ENCODE peak calls at places on chromosome 19, in seven cellular contexts. One of them, this sample, is unnamed.

GRCh38 chr19:7415163-7415856 is 66.6 kb downstream of the ARHGEF18 start:
- DNase-seq in amniotic stem cell: no peak
- DNase-seq in stimulated activated CD8-positive, alpha-beta memory T cell treated with anti-CD3 and anti-CD28 coated beads, Interleukin-15, amount 100 ng/mL, for 4 hours: no peak
- DNase-seq in cerebellar cortex: no peak
- DNase-seq in stimulated activated CD4-positive, alpha-beta T cell treated with anti-CD3 and anti-CD28 coated beads, Interleukin-12 subunit alpha, Interleukin-12 subunit beta, amount 100 ng/mL, for 24 hours: no peak
- DNase-seq in AG04450: peak; percentile 69
- DNase-seq in activated gamma-delta T cell treated with Interleukin-2 at 50 U/mL for 16 hours: no peak
- DNase-seq in this sample: no peak

GRCh38 chr19:46849610-46850009 is 1.0 kb downstream of the AP2S1 start:
- DNase-seq in amniotic stem cell: no peak
- DNase-seq in stimulated activated CD8-positive, alpha-beta memory T cell treated with anti-CD3 and anti-CD28 coated beads, Interleukin-15, amount 100 ng/mL, for 4 hours: no peak
- DNase-seq in cerebellar cortex: no peak
- DNase-seq in stimulated activated CD4-positive, alpha-beta T cell treated with anti-CD3 and anti-CD28 coated beads, Interleukin-12 subunit alpha, Interleukin-12 subunit beta, amount 100 ng/mL, for 24 hours: no peak
- DNase-seq in AG04450: no peak
- DNase-seq in activated gamma-delta T cell treated with Interleukin-2 at 50 U/mL for 16 hours: no peak
- DNase-seq in this sample: no peak

GRCh38 chr19:7904074-7905020 is 670 bp downstream of the MAP2K7 start:
- DNase-seq in amniotic stem cell: no peak
- DNase-seq in stimulated activated CD8-positive, alpha-beta memory T cell treated with anti-CD3 and anti-CD28 coated beads, Interleukin-15, amount 100 ng/mL, for 4 hours: peak; percentile 39
- DNase-seq in cerebellar cortex: no peak
- DNase-seq in stimulated activated CD4-positive, alpha-beta T cell treated with anti-CD3 and anti-CD28 coated beads, Interleukin-12 subunit alpha, Interleukin-12 subunit beta, amount 100 ng/mL, for 24 hours: peak; percentile 40
- DNase-seq in AG04450: no peak
- DNase-seq in activated gamma-delta T cell treated with Interleukin-2 at 50 U/mL for 16 hours: peak; percentile 69
- DNase-seq in this sample: no peak

GRCh38 chr19:46963093-46963734 is 56.4 kb upstream of the NPAS1 start:
- DNase-seq in amniotic stem cell: peak; percentile 83
- DNase-seq in stimulated activated CD8-positive, alpha-beta memory T cell treated with anti-CD3 and anti-CD28 coated beads, Interleukin-15, amount 100 ng/mL, for 4 hours: no peak
- DNase-seq in cerebellar cortex: no peak
- DNase-seq in stimulated activated CD4-positive, alpha-beta T cell treated with anti-CD3 and anti-CD28 coated beads, Interleukin-12 subunit alpha, Interleukin-12 subunit beta, amount 100 ng/mL, for 24 hours: no peak
- DNase-seq in AG04450: peak; percentile 66
- DNase-seq in activated gamma-delta T cell treated with Interleukin-2 at 50 U/mL for 16 hours: no peak
- DNase-seq in this sample: peak; percentile 96

GRCh38 chr19:8206147-8207087 is 2.8 kb upstream of the CERS4 start:
- DNase-seq in amniotic stem cell: no peak
- DNase-seq in stimulated activated CD8-positive, alpha-beta memory T cell treated with anti-CD3 and anti-CD28 coated beads, Interleukin-15, amount 100 ng/mL, for 4 hours: no peak
- DNase-seq in cerebellar cortex: no peak
- DNase-seq in stimulated activated CD4-positive, alpha-beta T cell treated with anti-CD3 and anti-CD28 coated beads, Interleukin-12 subunit alpha, Interleukin-12 subunit beta, amount 100 ng/mL, for 24 hours: no peak
- DNase-seq in AG04450: no peak
- DNase-seq in activated gamma-delta T cell treated with Interleukin-2 at 50 U/mL for 16 hours: no peak
- DNase-seq in this sample: no peak

GRCh38 chr19:1445932-1446712 is 3.8 kb upstream of the APC2 start:
- DNase-seq in amniotic stem cell: no peak
- DNase-seq in stimulated activated CD8-positive, alpha-beta memory T cell treated with anti-CD3 and anti-CD28 coated beads, Interleukin-15, amount 100 ng/mL, for 4 hours: no peak
- DNase-seq in cerebellar cortex: peak; percentile 68
- DNase-seq in stimulated activated CD4-positive, alpha-beta T cell treated with anti-CD3 and anti-CD28 coated beads, Interleukin-12 subunit alpha, Interleukin-12 subunit beta, amount 100 ng/mL, for 24 hours: no peak
- DNase-seq in AG04450: no peak
- DNase-seq in activated gamma-delta T cell treated with Interleukin-2 at 50 U/mL for 16 hours: no peak
- DNase-seq in this sample: no peak

GRCh38 chr19:5057860-5058259 is 88.9 kb downstream of the KDM4B start:
- DNase-seq in amniotic stem cell: no peak
- DNase-seq in stimulated activated CD8-positive, alpha-beta memory T cell treated with anti-CD3 and anti-CD28 coated beads, Interleukin-15, amount 100 ng/mL, for 4 hours: no peak
- DNase-seq in cerebellar cortex: peak; percentile 47
- DNase-seq in stimulated activated CD4-positive, alpha-beta T cell treated with anti-CD3 and anti-CD28 coated beads, Interleukin-12 subunit alpha, Interleukin-12 subunit beta, amount 100 ng/mL, for 24 hours: no peak
- DNase-seq in AG04450: no peak
- DNase-seq in activated gamma-delta T cell treated with Interleukin-2 at 50 U/mL for 16 hours: no peak
- DNase-seq in this sample: no peak

GRCh38 chr19:48069435-48069834 is 25.6 kb upstream of the CABP5 start:
- DNase-seq in amniotic stem cell: no peak
- DNase-seq in stimulated activated CD8-positive, alpha-beta memory T cell treated with anti-CD3 and anti-CD28 coated beads, Interleukin-15, amount 100 ng/mL, for 4 hours: no peak
- DNase-seq in cerebellar cortex: no peak
- DNase-seq in stimulated activated CD4-positive, alpha-beta T cell treated with anti-CD3 and anti-CD28 coated beads, Interleukin-12 subunit alpha, Interleukin-12 subunit beta, amount 100 ng/mL, for 24 hours: no peak
- DNase-seq in AG04450: no peak
- DNase-seq in activated gamma-delta T cell treated with Interleukin-2 at 50 U/mL for 16 hours: no peak
- DNase-seq in this sample: no peak

GRCh38 chr19:4984106-4984380 is 15.1 kb downstream of the KDM4B start:
- DNase-seq in amniotic stem cell: no peak
- DNase-seq in stimulated activated CD8-positive, alpha-beta memory T cell treated with anti-CD3 and anti-CD28 coated beads, Interleukin-15, amount 100 ng/mL, for 4 hours: no peak
- DNase-seq in cerebellar cortex: no peak
- DNase-seq in stimulated activated CD4-positive, alpha-beta T cell treated with anti-CD3 and anti-CD28 coated beads, Interleukin-12 subunit alpha, Interleukin-12 subunit beta, amount 100 ng/mL, for 24 hours: no peak
- DNase-seq in AG04450: no peak
- DNase-seq in activated gamma-delta T cell treated with Interleukin-2 at 50 U/mL for 16 hours: no peak
- DNase-seq in this sample: no peak